ENCODE peak calls at places on chromosomes 6 and 20, in ten cellular contexts. B, W, O, D, T, E, S, H, X and N are unnamed samples.

GRCh38 chr6:107629545-107630147 is 139.7 kb downstream of the SOBP start:
- DNase-seq in B (no peak), W (no peak), O (no peak), D (no peak), T (no peak), E (no peak), S (no peak), H (no peak), X (no peak), N (no peak)

GRCh38 chr6:157442296-157442695 is 61.3 kb downstream of the ZDHHC14 start:
- DNase-seq in B (no peak), W (no peak), O (no peak), D (no peak), T (no peak), E (no peak), S (peak; percentile 47), H (no peak), X (peak; percentile 70), N (no peak)

GRCh38 chr6:138594042-138594636 is 94.8 kb upstream of the NHSL1 start:
- DNase-seq in B (no peak), W (no peak), O (no peak), D (no peak), T (no peak), E (no peak), S (no peak), H (no peak), X (peak; percentile 26), N (no peak)

GRCh38 chr20:24359306-24359705 is 110.1 kb upstream of the SYNDIG1 start:
- DNase-seq in B (no peak), W (no peak), O (no peak), D (no peak), T (no peak), E (no peak), S (no peak), H (no peak), X (no peak), N (no peak)

GRCh38 chr6:63348836-63349235 is 29.1 kb upstream of the LGSN start:
- DNase-seq in B (no peak), W (no peak), O (no peak), D (no peak), T (no peak), E (no peak), S (no peak), H (no peak), X (no peak), N (no peak)

GRCh38 chr6:55822815-55823214 is 52.6 kb downstream of the BMP5 start:
- DNase-seq in B (no peak), W (no peak), O (no peak), D (no peak), T (no peak), E (no peak), S (peak; percentile 55), H (no peak), X (peak; percentile 69), N (no peak)

GRCh38 chr6:5529015-5529414 is 267.7 kb downstream of the FARS2 start:
- DNase-seq in B (no peak), W (no peak), O (no peak), D (no peak), T (no peak), E (no peak), S (peak; percentile 41), H (no peak), X (no peak), N (no peak)

GRCh38 chr6:67331304-67331703 is 1303.8 kb upstream of the ADGRB3 start:
- DNase-seq in B (no peak), W (no peak), O (no peak), D (no peak), T (no peak), E (no peak), S (no peak), H (no peak), X (no peak), N (no peak)

GRCh38 chr6:138234363-138234762 is 16.1 kb upstream of the PBOV1 start:
- DNase-seq in B (no peak), W (no peak), O (no peak), D (no peak), T (no peak), E (no peak), S (no peak), H (no peak), X (peak; percentile 53), N (no peak)

GRCh38 chr20:7379621-7380220 is 560.5 kb downstream of the HAO1 start:
- DNase-seq in B (no peak), W (no peak), O (no peak), D (no peak), T (no peak), E (no peak), S (peak; percentile 42), H (no peak), X (peak; percentile 70), N (no peak)

GRCh38 chr6:46652232-46652602 is 401 bp downstream of the CYP39A1 start:
- DNase-seq in B (no peak), W (no peak), O (no peak), D (no peak), T (no peak), E (no peak), S (no peak), H (no peak), X (no peak), N (no peak)

GRCh38 chr6:52416629-52417151 is 3.5 kb upstream of the EFHC1 start:
- DNase-seq in B (no peak), W (peak; percentile 56), O (no peak), D (peak; percentile 69), T (no peak), E (peak; percentile 49), S (peak; percentile 80), H (no peak), X (peak; percentile 66), N (peak; percentile 63)

GRCh38 chr20:3818155-3819151 is 1.9 kb upstream of the AP5S1 start:
- DNase-seq in B (peak; percentile 80), W (peak; percentile 81), O (no peak), D (peak; percentile 86), T (peak; percentile 72), E (peak; percentile 96), S (peak; percentile 91), H (peak; percentile 67), X (peak; percentile 74), N (no peak)

GRCh38 chr6:15524736-15525401 is 138.0 kb downstream of the DTNBP1 start:
- DNase-seq in B (no peak), W (no peak), O (no peak), D (no peak), T (no peak), E (no peak), S (no peak), H (no peak), X (no peak), N (no peak)

GRCh38 chr6:15522427-15522826 is 140.4 kb downstream of the DTNBP1 start:
- DNase-seq in B (no peak), W (no peak), O (no peak), D (no peak), T (no peak), E (no peak), S (no peak), H (no peak), X (peak; percentile 40), N (no peak)

GRCh38 chr6:15522856-15523529 is 139.8 kb downstream of the DTNBP1 start:
- DNase-seq in B (no peak), W (no peak), O (no peak), D (no peak), T (no peak), E (no peak), S (no peak), H (peak; percentile 1), X (no peak), N (no peak)

GRCh38 chr6:15522026-15522425 is 140.8 kb downstream of the DTNBP1 start:
- DNase-seq in B (no peak), W (no peak), O (no peak), D (no peak), T (no peak), E (no peak), S (no peak), H (peak; percentile 16), X (no peak), N (no peak)

GRCh38 chr6:15523679-15524630 is 138.9 kb downstream of the DTNBP1 start:
- DNase-seq in B (no peak), W (no peak), O (no peak), D (no peak), T (no peak), E (no peak), S (no peak), H (peak; percentile 4), X (no peak), N (no peak)
- H3K36me3 ChIP-seq in B (peaks cover 52% of the 10 kb centered on the region), W (peaks cover 3% of the 10 kb centered on the region), O (peaks cover 46% of the 10 kb centered on the region), D (no peaks in the 10 kb centered on the region), T (peaks cover 60% of the 10 kb centered on the region), E (peaks cover 20% of the 10 kb centered on the region), S (peaks cover 27% of the 10 kb centered on the region), H (peaks cover 71% of the 10 kb centered on the region), X (peaks cover 5% of the 10 kb centered on the region), N (no peaks in the 10 kb centered on the region)

DNA sequence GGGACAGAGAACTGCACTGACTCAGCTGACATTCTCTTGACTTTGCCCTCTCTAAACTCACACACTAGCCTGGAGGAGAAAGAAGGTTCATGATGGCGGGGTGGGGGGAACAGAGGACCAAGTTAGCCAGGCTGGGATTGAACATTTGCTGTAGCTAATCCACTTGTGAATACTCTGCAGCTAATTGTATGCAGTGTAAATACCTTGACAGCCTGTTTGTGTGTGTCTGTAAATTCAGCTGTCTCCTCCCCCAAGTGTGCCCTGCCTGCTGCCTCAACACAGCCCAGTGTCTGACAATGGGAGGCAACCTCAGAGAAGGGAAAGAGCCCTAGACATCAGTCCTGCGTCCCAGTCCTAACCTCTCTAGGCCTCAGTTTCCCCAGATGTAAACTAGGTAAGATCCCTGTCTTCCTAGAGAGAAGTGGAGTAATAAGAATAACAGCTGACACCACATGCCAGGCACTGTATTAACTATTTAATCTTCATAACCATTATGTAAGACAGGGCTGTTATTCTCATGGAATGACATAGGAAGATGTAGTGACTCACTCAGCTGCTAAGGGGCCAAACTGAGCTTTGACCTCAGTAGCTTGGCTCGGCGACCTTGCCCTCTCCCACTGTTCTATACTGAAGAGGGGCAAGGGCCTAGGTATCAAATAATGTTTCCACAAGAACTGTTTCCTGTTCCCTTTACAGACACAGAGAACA is 2.7 kb upstream of the MDGA1 start:
- DNase-seq in B (no peak), W (no peak), O (no peak), D (no peak), T (no peak), E (no peak), S (no peak), H (no peak), X (no peak), N (no peak)
- H3K4me1 ChIP-seq in B (peaks cover 25% of the 10 kb centered on the region), W (peaks cover 40% of the 10 kb centered on the region), O (peaks cover 19% of the 10 kb centered on the region), D (peaks cover 7% of the 10 kb centered on the region), T (peaks cover 32% of the 10 kb centered on the region), E (no peaks in the 10 kb centered on the region), S (peaks cover 5% of the 10 kb centered on the region), H (peaks cover 43% of the 10 kb centered on the region), X (peaks cover 5% of the 10 kb centered on the region), N (peaks cover 22% of the 10 kb centered on the region)

DNA sequence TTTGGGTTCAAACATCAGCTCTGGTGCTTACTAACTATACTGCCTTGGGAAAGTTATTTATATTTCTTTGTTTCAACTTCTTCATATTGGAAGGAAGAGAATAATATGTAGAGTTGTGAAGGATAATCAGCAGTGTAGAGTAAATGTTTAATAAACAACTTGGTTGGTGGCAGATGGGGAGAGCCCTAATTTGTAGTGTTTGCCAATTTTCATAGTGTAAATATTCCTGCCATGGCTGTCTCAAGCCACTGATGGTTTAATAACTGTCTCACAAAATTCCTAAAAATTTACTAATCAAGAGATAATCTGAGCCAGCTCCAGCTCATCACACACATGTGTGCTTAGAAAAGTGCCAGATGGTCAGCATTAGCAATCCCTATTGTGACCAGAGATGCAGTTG is at the start of gene OR2H2:
- DNase-seq in B (no peak), W (no peak), O (no peak), D (no peak), T (no peak), E (no peak), S (no peak), H (no peak), X (no peak), N (no peak)
- H3K27me3 ChIP-seq in B (peaks cover 14% of the 10 kb centered on the region), W (no peaks in the 10 kb centered on the region), O (peaks cover under 1% of the 10 kb centered on the region), D (no peaks in the 10 kb centered on the region), T (peaks cover 6% of the 10 kb centered on the region), E (no peaks in the 10 kb centered on the region), S (peaks cover 5% of the 10 kb centered on the region), H (no peaks in the 10 kb centered on the region), X (no peaks in the 10 kb centered on the region), N (no peaks in the 10 kb centered on the region)

GRCh38 chr20:47353697-47354387 is 2.7 kb downstream of the ZMYND8 start:
- DNase-seq in B (no peak), W (no peak), O (no peak), D (no peak), T (peak; percentile 2), E (no peak), S (peak; percentile 27), H (no peak), X (peak; percentile 63), N (no peak)
- H3K36me3 ChIP-seq in B (no peaks in the 10 kb centered on the region), W (no peaks in the 10 kb centered on the region), O (peaks cover 7% of the 10 kb centered on the region), D (no peaks in the 10 kb centered on the region), T (no peaks in the 10 kb centered on the region), E (no peaks in the 10 kb centered on the region), S (no peaks in the 10 kb centered on the region), H (no peaks in the 10 kb centered on the region), X (no peaks in the 10 kb centered on the region), N (no peaks in the 10 kb centered on the region)